ENCODE peak calls at places on chromosomes 16 and 17, in six cellular contexts. T is HFFc6, R is mesothelial cell of epicardium, P is GM12878, S is mammary epithelial cell, V is lung. E is an unnamed sample.
A peak's percentile ranks its signal among the peaks of the same experiment; 100 is the strongest.

GRCh38 chr16:65731840-65732239 is 610.0 kb upstream of the CDH11 start:
- DNase-seq in T (no peak), R (no peak), P (no peak), S (peak; percentile 70), V (no peak), E (no peak)

GRCh38 chr17:13086142-13086769 is 68.4 kb upstream of the ELAC2 start:
- DNase-seq in T (no peak), R (no peak), P (no peak), S (no peak), V (no peak), E (no peak)

GRCh38 chr16:4266372-4266771 is 6.5 kb downstream of the TFAP4 start:
- DNase-seq in T (no peak), R (no peak), P (no peak), S (no peak), V (no peak), E (no peak)

GRCh38 chr17:75877752-75878173 is 618 bp downstream of the TRIM47 start:
- DNase-seq in T (peak; percentile 64), R (peak; percentile 64), P (no peak), S (peak; percentile 76), V (peak; percentile 76), E (peak; percentile 78)

GRCh38 chr17:27456681-27457404 is 595 bp downstream of the KSR1 start:
- DNase-seq in T (no peak), R (no peak), P (no peak), S (no peak), V (no peak), E (no peak)

GRCh38 chr17:41870627-41871026 is 5.4 kb upstream of the KLHL11 start:
- DNase-seq in T (no peak), R (no peak), P (no peak), S (no peak), V (no peak), E (no peak)

GRCh38 chr16:88424536-88425230 is 28.4 kb upstream of the ZFPM1 start:
- DNase-seq in T (no peak), R (no peak), P (no peak), S (peak; percentile 21), V (no peak), E (no peak)

GRCh38 chr17:67400193-67400592 is 23.1 kb downstream of the PITPNC1 start:
- DNase-seq in T (no peak), R (no peak), P (no peak), S (no peak), V (no peak), E (no peak)

GRCh38 chr17:79443026-79443425 is 167.8 kb downstream of the RBFOX3 start:
- DNase-seq in T (no peak), R (no peak), P (no peak), S (no peak), V (no peak), E (no peak)

GRCh38 chr17:42118545-42118944 is 2.6 kb downstream of the KAT2A start:
- DNase-seq in T (no peak), R (no peak), P (no peak), S (peak; percentile 21), V (no peak), E (peak; percentile 65)

GRCh38 chr17:59829217-59830006 is 63.3 kb downstream of the TUBD1 start:
- DNase-seq in T (peak; percentile 93), R (no peak), P (peak; percentile 100), S (peak; percentile 99), V (no peak), E (peak; percentile 97)

GRCh38 chr16:70432304-70432799 is 6.5 kb downstream of the ST3GAL2 start:
- DNase-seq in T (no peak), R (no peak), P (no peak), S (no peak), V (no peak), E (no peak)

GRCh38 chr16:71426069-71426879 is 15.6 kb downstream of the TLE7 start:
- DNase-seq in T (peak; percentile 71), R (peak; percentile 48), P (peak; percentile 67), S (peak; percentile 99), V (no peak), E (peak; percentile 89)

GRCh38 chr16:85444879-85445778 is 168.0 kb upstream of the GSE1 start:
- DNase-seq in T (no peak), R (no peak), P (no peak), S (no peak), V (no peak), E (no peak)

GRCh38 chr17:41302981-41303380 is 330 bp upstream of the KRTAP29-1 start:
- DNase-seq in T (no peak), R (no peak), P (no peak), S (no peak), V (no peak), E (no peak)

GRCh38 chr17:61230972-61231820 is 168.4 kb upstream of the TBX2 start:
- DNase-seq in T (no peak), R (no peak), P (no peak), S (no peak), V (no peak), E (peak; percentile 32)

GRCh38 chr17:5975651-5976050 is 94.5 kb upstream of the WSCD1 start:
- DNase-seq in T (no peak), R (no peak), P (no peak), S (no peak), V (no peak), E (no peak)

GRCh38 chr16:66471696-66472393 is 44.8 kb downstream of the BEAN1 start:
- DNase-seq in T (no peak), R (no peak), P (no peak), S (peak; percentile 21), V (no peak), E (no peak)

GRCh38 chr17:32253117-32253611 is 12.5 kb upstream of the RHBDL3 start:
- DNase-seq in T (peak; percentile 70), R (no peak), P (no peak), S (peak; percentile 61), V (peak; percentile 77), E (peak; percentile 77)

GRCh38 chr17:32243712-32244111 is 21.9 kb upstream of the RHBDL3 start:
- DNase-seq in T (no peak), R (no peak), P (no peak), S (no peak), V (no peak), E (no peak)

GRCh38 chr17:32249475-32249874 is 16.2 kb upstream of the RHBDL3 start:
- DNase-seq in T (no peak), R (no peak), P (no peak), S (no peak), V (no peak), E (no peak)
- TF ChIP-seq CTCF in T (no peak), R (no peak), P (no peak), S (no peak), V (no peak), E (no peak)

GRCh38 chr16:82366462-82366861 is 196.4 kb upstream of the MPHOSPH6 start:
- DNase-seq in T (no peak), R (no peak), P (no peak), S (no peak), V (no peak), E (no peak)

GRCh38 chr16:82364690-82365089 is 194.7 kb upstream of the MPHOSPH6 start:
- DNase-seq in T (no peak), R (no peak), P (no peak), S (no peak), V (no peak), E (no peak)

GRCh38 chr16:82370282-82370681 is 200.3 kb upstream of the MPHOSPH6 start:
- DNase-seq in T (no peak), R (no peak), P (no peak), S (no peak), V (no peak), E (no peak)

GRCh38 chr16:82363026-82363816 is 193.2 kb upstream of the MPHOSPH6 start:
- DNase-seq in T (no peak), R (no peak), P (no peak), S (no peak), V (no peak), E (no peak)

DNA sequence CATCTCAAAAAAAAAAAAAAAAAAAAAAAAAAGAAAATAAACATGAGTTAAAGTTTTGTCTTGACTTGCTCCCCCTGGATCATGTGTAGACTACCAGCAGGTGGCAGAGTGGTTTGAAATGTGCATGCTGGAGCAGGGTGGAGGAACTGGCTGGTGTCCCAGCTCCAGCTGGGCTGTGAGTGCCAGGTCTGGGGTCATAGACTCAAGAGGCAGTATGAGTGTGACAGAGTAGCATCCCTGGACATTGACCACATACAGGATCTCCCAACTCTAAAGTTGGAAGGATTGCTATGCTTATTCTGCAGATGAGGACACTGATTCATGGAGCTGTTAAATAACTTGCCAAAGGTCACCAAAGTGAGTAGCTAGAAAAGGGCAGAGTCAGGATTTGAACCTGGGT is 198.0 kb upstream of the MPHOSPH6 start:
- DNase-seq in T (no peak), R (no peak), P (no peak), S (peak; percentile 12), V (no peak), E (peak; percentile 36)
- TF ChIP-seq CTCF in T (peak; percentile 44), R (no peak), P (peak; percentile 29), S (peak; percentile 57), V (no peak), E (peak; percentile 37)

GRCh38 chr17:65219124-65219523 is 82.0 kb downstream of the RGS9 start:
- DNase-seq in T (no peak), R (no peak), P (no peak), S (no peak), V (no peak), E (no peak)
- TF ChIP-seq CTCF in T (peak; percentile 52), R (no peak), P (peak; percentile 32), S (peak; percentile 27), V (no peak), E (peak; percentile 14)

DNA sequence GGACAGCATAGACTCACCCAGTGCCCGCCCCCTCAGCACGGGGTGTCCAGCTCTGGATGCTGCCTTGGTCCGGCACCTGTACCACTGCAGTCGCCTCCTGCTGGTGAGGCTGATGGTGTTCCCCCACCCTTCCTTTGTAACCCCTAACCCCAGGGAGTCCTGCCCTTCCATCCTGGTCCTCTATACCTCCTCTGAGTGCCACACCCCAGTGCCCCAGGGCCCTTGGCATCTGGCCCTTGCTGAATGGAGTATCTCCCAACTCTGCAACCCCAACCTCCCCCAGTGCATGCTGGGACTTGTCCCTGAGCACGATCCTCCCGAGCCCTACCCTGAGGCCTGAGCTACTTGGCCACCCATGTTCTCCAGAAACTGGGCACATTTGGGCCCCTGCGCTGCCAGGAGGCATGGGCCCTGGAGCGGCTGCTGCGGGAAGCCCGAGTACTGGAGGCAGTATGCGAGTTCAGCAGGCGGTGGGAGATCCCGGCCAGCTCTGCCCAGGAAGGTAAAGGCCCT is 15.8 kb downstream of the RIPOR1 start:
- DNase-seq in T (no peak), R (no peak), P (no peak), S (no peak), V (no peak), E (no peak)
- TF ChIP-seq CTCF in T (peak; percentile 59), R (no peak), P (no peak), S (peak; percentile 36), V (no peak), E (peak; percentile 9)

DNA sequence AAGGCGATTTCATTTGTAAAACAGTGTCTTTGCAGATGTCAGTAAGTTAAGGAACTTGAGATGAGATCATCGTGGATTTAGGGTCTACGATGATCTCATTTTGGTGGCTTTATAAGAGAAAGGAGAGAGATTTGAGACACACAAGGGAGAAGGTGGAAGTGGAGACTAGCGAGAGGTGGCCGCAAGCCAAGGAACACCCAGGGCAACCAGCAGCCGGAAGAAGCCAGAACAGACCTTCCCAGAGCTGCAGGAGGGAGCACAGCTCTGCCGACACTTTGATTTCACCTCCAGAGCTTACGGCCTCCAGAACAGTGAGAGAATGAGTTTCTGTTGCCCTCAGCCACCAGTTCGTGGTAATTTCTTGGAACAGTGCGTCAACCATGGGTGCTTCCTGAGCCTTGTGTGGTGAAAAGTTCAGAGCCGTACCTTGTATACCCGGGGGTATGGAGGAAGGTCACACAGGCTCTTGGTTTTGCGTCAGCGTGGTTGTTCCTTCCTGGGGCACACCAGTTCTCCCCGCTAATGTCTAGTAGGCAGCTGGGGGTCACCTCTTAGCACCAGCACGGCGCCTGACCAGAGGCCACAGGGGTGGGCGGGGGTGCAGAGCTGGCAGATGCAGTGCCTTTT is 12.9 kb upstream of the SEC14L1 start:
- DNase-seq in T (no peak), R (no peak), P (no peak), S (peak; percentile 81), V (peak; percentile 50), E (peak; percentile 52)
- TF ChIP-seq CTCF in T (no peak), R (no peak), P (no peak), S (no peak), V (no peak), E (no peak)